ENCODE peak calls at places on chromosomes 12 and 14, in ten cellular contexts. Z is AG04450, O is stomach, M is thoracic aorta, A is AG09309, G is right lobe of liver, R is fibroblast of lung, C is HCT116, E is OCI-LY7, H is left ventricle myocardium inferior. F is an unnamed sample.
A peak's percentile ranks its signal among the peaks of the same experiment; 100 is the strongest.

GRCh38 chr12:132178801-132179401 is 34.6 kb downstream of the NOC4L start:
- DNase-seq in Z (no peak), O (no peak), M (no peak), A (no peak), G (peak; percentile 13), R (no peak), C (no peak), E (no peak), H (no peak), F (no peak)

GRCh38 chr14:33950320-33951182 is at the start of gene EGLN3:
- DNase-seq in Z (peak; percentile 3), O (peak; percentile 94), M (no peak), A (no peak), G (peak; percentile 94), R (peak; percentile 60), C (peak; percentile 68), E (no peak), H (peak; percentile 92), F (no peak)

GRCh38 chr12:40164034-40164433 is 58.2 kb upstream of the SLC2A13 start:
- DNase-seq in Z (no peak), O (no peak), M (no peak), A (no peak), G (no peak), R (no peak), C (no peak), E (peak; percentile 42), H (no peak), F (no peak)

GRCh38 chr14:36773136-36773540 is 111.5 kb downstream of the PAX9 start:
- DNase-seq in Z (no peak), O (no peak), M (no peak), A (no peak), G (no peak), R (no peak), C (peak; percentile 33), E (no peak), H (no peak), F (no peak)

GRCh38 chr14:58276208-58276607 is 22.1 kb upstream of the ARID4A start:
- DNase-seq in Z (no peak), O (no peak), M (no peak), A (no peak), G (no peak), R (no peak), C (no peak), E (no peak), H (no peak), F (no peak)

GRCh38 chr12:94900496-94900895 is 103.0 kb downstream of the NDUFA12 start:
- DNase-seq in Z (no peak), O (no peak), M (no peak), A (no peak), G (no peak), R (no peak), C (no peak), E (no peak), H (no peak), F (no peak)

GRCh38 chr12:75452675-75453330 is 27.8 kb upstream of the GLIPR1 start:
- DNase-seq in Z (no peak), O (no peak), M (no peak), A (peak; percentile 25), G (no peak), R (peak; percentile 15), C (no peak), E (no peak), H (no peak), F (peak; percentile 20)

GRCh38 chr14:76775159-76775694 is 14.0 kb downstream of the VASH1 start:
- DNase-seq in Z (no peak), O (no peak), M (no peak), A (no peak), G (no peak), R (no peak), C (no peak), E (no peak), H (no peak), F (no peak)

GRCh38 chr12:53231859-53232640 is at the start of gene RARG:
- DNase-seq in Z (no peak), O (peak; percentile 63), M (peak; percentile 46), A (no peak), G (no peak), R (peak; percentile 43), C (no peak), E (no peak), H (peak; percentile 60), F (no peak)

GRCh38 chr12:11621797-11622423 is 27.6 kb upstream of the ETV6 start:
- DNase-seq in Z (no peak), O (no peak), M (no peak), A (no peak), G (no peak), R (no peak), C (no peak), E (peak; percentile 70), H (no peak), F (no peak)

GRCh38 chr12:117744418-117744817 is 224.4 kb downstream of the KSR2 start:
- DNase-seq in Z (no peak), O (no peak), M (no peak), A (no peak), G (no peak), R (no peak), C (no peak), E (no peak), H (no peak), F (no peak)

GRCh38 chr12:8658361-8658760 is 4.3 kb downstream of the MFAP5 start:
- DNase-seq in Z (no peak), O (no peak), M (no peak), A (peak; percentile 79), G (no peak), R (peak; percentile 18), C (no peak), E (no peak), H (no peak), F (no peak)

DNA sequence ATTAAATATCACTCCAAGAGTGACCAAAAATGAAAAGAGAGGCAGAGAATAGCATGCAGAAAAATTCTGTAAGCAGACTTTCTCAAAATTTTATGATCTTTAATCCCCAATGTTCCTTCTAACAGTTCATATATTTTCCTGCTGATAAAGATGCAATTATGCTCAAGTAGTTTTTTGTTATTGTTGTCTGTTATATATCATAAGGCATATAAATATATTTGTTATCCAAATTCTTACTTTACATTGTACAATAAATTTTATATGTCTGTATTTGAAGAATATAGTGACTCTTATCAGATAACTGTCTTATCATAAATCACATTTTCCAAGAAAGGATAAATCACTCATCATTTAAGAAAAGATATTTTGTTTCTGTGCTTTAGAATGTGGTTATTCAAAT is 2.7 kb downstream of the RASSF9 start:
- DNase-seq in Z (no peak), O (no peak), M (no peak), A (no peak), G (no peak), R (no peak), C (no peak), E (no peak), H (no peak), F (no peak)
- H3K4me3 ChIP-seq in Z (no peak overlapping the region), O (no peak overlapping the region), M (peak overlapping the region; percentile 15), A (no peak overlapping the region), G (no peak overlapping the region), R (no peak overlapping the region), C (no peak overlapping the region), E (no peak overlapping the region), H (peak overlapping the region; percentile 73), F (peak overlapping the region; percentile 64)

GRCh38 chr12:103748875-103749274 is 92.2 kb downstream of the NT5DC3 start:
- DNase-seq in Z (no peak), O (no peak), M (no peak), A (no peak), G (no peak), R (no peak), C (no peak), E (no peak), H (no peak), F (no peak)

GRCh38 chr12:103748002-103748401 is 93.0 kb downstream of the NT5DC3 start:
- DNase-seq in Z (no peak), O (no peak), M (no peak), A (no peak), G (no peak), R (no peak), C (no peak), E (no peak), H (no peak), F (no peak)

GRCh38 chr12:103755425-103755824 is 85.6 kb downstream of the NT5DC3 start:
- DNase-seq in Z (no peak), O (no peak), M (no peak), A (no peak), G (no peak), R (no peak), C (no peak), E (no peak), H (no peak), F (no peak)

GRCh38 chr12:103751600-103751999 is 89.4 kb downstream of the NT5DC3 start:
- DNase-seq in Z (no peak), O (no peak), M (no peak), A (no peak), G (no peak), R (peak; percentile 14), C (no peak), E (no peak), H (no peak), F (no peak)

GRCh38 chr12:103751171-103751570 is 89.9 kb downstream of the NT5DC3 start:
- DNase-seq in Z (no peak), O (no peak), M (no peak), A (no peak), G (no peak), R (no peak), C (no peak), E (no peak), H (no peak), F (no peak)
- TF ChIP-seq CTCF in Z (no peak), O (no peak), M (no peak), A (no peak), G (no peak), R (no peak), C (peak; percentile 38), E (peak; percentile 59), H (peak; percentile 18), F (peak; percentile 16)

DNA sequence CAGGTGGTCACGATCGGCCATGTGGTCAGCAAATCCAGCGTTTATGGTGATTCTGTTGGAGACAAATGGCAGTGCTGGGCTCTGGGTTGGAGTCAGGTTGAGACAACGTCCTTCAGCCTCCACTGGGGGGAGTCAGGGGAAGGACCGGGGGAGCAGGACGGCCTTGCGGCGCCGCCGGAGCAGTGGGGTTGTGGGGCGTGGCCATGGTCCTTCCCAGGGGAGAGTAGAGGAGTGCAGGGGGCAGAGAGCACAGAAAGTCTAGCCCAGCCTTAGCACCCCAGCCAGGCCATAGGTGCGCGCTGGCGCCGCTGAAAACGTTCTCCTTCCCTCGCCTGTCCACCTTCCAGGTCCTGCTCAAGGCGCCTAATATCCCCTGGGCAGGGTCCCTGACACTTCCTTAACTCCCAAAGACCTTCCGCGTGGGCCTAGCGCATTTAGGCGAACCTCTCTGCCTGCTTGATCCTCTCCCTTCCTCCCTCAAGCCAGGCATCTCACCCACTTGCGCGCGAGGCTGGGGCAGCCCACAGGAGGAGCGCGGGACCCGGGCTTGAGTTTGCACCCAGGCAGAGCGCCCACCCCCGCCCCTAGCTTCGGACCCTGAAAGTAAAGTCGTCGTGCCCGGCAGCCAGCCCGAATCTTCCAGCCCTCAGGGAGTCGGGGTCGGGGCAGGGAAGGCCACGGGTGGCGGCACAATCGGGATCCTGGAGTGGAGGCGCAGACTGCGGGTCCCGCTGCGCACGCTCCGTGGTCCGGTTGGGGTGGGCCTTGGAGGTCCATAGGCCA is 3.1 kb upstream of the KIF26A start:
- DNase-seq in Z (no peak), O (no peak), M (no peak), A (no peak), G (peak; percentile 32), R (no peak), C (no peak), E (no peak), H (peak; percentile 15), F (no peak)
- H3K4me3 ChIP-seq in Z (no peak overlapping the region), O (no peak overlapping the region), M (no peak overlapping the region), A (no peak overlapping the region), G (no peak overlapping the region), R (no peak overlapping the region), C (no peak overlapping the region), E (no peak overlapping the region), H (peak overlapping the region; percentile 45), F (no peak overlapping the region)

GRCh38 chr14:68363401-68363800 is 429.5 kb downstream of the ZFP36L1 start:
- DNase-seq in Z (no peak), O (no peak), M (no peak), A (no peak), G (no peak), R (no peak), C (peak; percentile 13), E (peak; percentile 62), H (no peak), F (no peak)
- TF ChIP-seq CTCF in Z (no peak), O (no peak), M (no peak), A (no peak), G (no peak), R (no peak), C (peak; percentile 34), E (peak; percentile 61), H (no peak), F (peak; percentile 16)

F was measured in retinal pigment epithelial cell.